ENCODE peak calls at places on chromosome 16, in six cellular contexts. One of them, this sample, is unnamed.

GRCh38 chr16:23423496-23424049 is 29.4 kb downstream of the COG7 start:
- DNase-seq in PC-9: peak; percentile 62
- DNase-seq in psoas muscle: peak; percentile 51
- DNase-seq in mucosa of descending colon: peak; percentile 85
- DNase-seq in choroid plexus epithelial cell: peak; percentile 86
- DNase-seq in left ventricle myocardium inferior: peak; percentile 49
- DNase-seq in this sample: peak; percentile 98

GRCh38 chr16:30644334-30644830 is 6.4 kb upstream of the PRR14 start:
- DNase-seq in PC-9: no peak
- DNase-seq in psoas muscle: no peak
- DNase-seq in mucosa of descending colon: no peak
- DNase-seq in choroid plexus epithelial cell: no peak
- DNase-seq in left ventricle myocardium inferior: no peak
- DNase-seq in this sample: no peak

GRCh38 chr16:89581045-89581695 is 5.6 kb downstream of the CPNE7 start:
- DNase-seq in PC-9: peak; percentile 78
- DNase-seq in psoas muscle: no peak
- DNase-seq in mucosa of descending colon: no peak
- DNase-seq in choroid plexus epithelial cell: peak; percentile 99
- DNase-seq in left ventricle myocardium inferior: no peak
- DNase-seq in this sample: peak; percentile 99

GRCh38 chr16:23147666-23148065 is 1.6 kb downstream of the USP31 start:
- DNase-seq in PC-9: no peak
- DNase-seq in psoas muscle: no peak
- DNase-seq in mucosa of descending colon: no peak
- DNase-seq in choroid plexus epithelial cell: no peak
- DNase-seq in left ventricle myocardium inferior: no peak
- DNase-seq in this sample: no peak

GRCh38 chr16:54059319-54059718 is 227.3 kb downstream of the IRX3 start:
- DNase-seq in PC-9: no peak
- DNase-seq in psoas muscle: no peak
- DNase-seq in mucosa of descending colon: no peak
- DNase-seq in choroid plexus epithelial cell: no peak
- DNase-seq in left ventricle myocardium inferior: no peak
- DNase-seq in this sample: no peak

GRCh38 chr16:47019563-47019962 is 46.1 kb upstream of the DNAJA2 start:
- DNase-seq in PC-9: no peak
- DNase-seq in psoas muscle: no peak
- DNase-seq in mucosa of descending colon: no peak
- DNase-seq in choroid plexus epithelial cell: peak; percentile 49
- DNase-seq in left ventricle myocardium inferior: no peak
- DNase-seq in this sample: no peak

GRCh38 chr16:9625122-9625521 is 533.7 kb downstream of the HAPSTR1 start:
- DNase-seq in PC-9: no peak
- DNase-seq in psoas muscle: no peak
- DNase-seq in mucosa of descending colon: no peak
- DNase-seq in choroid plexus epithelial cell: no peak
- DNase-seq in left ventricle myocardium inferior: no peak
- DNase-seq in this sample: no peak

GRCh38 chr16:29308644-29309546 is 97.6 kb downstream of the NPIPB11 start:
- DNase-seq in PC-9: no peak
- DNase-seq in psoas muscle: no peak
- DNase-seq in mucosa of descending colon: no peak
- DNase-seq in choroid plexus epithelial cell: no peak
- DNase-seq in left ventricle myocardium inferior: no peak
- DNase-seq in this sample: no peak

GRCh38 chr16:3706253-3707145 is 10.8 kb downstream of the TRAP1 start:
- DNase-seq in PC-9: no peak
- DNase-seq in psoas muscle: no peak
- DNase-seq in mucosa of descending colon: no peak
- DNase-seq in choroid plexus epithelial cell: peak; percentile 7
- DNase-seq in left ventricle myocardium inferior: no peak
- DNase-seq in this sample: no peak

GRCh38 chr16:53082509-53082908 is 27.7 kb downstream of the CHD9 start:
- DNase-seq in PC-9: no peak
- DNase-seq in psoas muscle: no peak
- DNase-seq in mucosa of descending colon: no peak
- DNase-seq in choroid plexus epithelial cell: no peak
- DNase-seq in left ventricle myocardium inferior: no peak
- DNase-seq in this sample: no peak

GRCh38 chr16:80058236-80058635 is 457.7 kb upstream of the MAF start:
- DNase-seq in PC-9: no peak
- DNase-seq in psoas muscle: peak; percentile 31
- DNase-seq in mucosa of descending colon: peak; percentile 33
- DNase-seq in choroid plexus epithelial cell: no peak
- DNase-seq in left ventricle myocardium inferior: peak; percentile 55
- DNase-seq in this sample: peak; percentile 6

GRCh38 chr16:19014456-19014855 is 30.7 kb downstream of the TMC7 start:
- DNase-seq in PC-9: no peak
- DNase-seq in psoas muscle: no peak
- DNase-seq in mucosa of descending colon: peak; percentile 36
- DNase-seq in choroid plexus epithelial cell: no peak
- DNase-seq in left ventricle myocardium inferior: no peak
- DNase-seq in this sample: peak; percentile 23

GRCh38 chr16:9012848-9013507 is 49.3 kb upstream of the USP7 start:
- DNase-seq in PC-9: no peak
- DNase-seq in psoas muscle: no peak
- DNase-seq in mucosa of descending colon: no peak
- DNase-seq in choroid plexus epithelial cell: no peak
- DNase-seq in left ventricle myocardium inferior: no peak
- DNase-seq in this sample: no peak

GRCh38 chr16:21666772-21667171 is 3.0 kb downstream of the OTOA start:
- DNase-seq in PC-9: no peak
- DNase-seq in psoas muscle: no peak
- DNase-seq in mucosa of descending colon: no peak
- DNase-seq in choroid plexus epithelial cell: no peak
- DNase-seq in left ventricle myocardium inferior: no peak
- DNase-seq in this sample: no peak

GRCh38 chr16:77763994-77764393 is 24.4 kb upstream of the VAT1L start:
- DNase-seq in PC-9: no peak
- DNase-seq in psoas muscle: no peak
- DNase-seq in mucosa of descending colon: no peak
- DNase-seq in choroid plexus epithelial cell: no peak
- DNase-seq in left ventricle myocardium inferior: no peak
- DNase-seq in this sample: no peak

GRCh38 chr16:56477096-56477878 is 25.9 kb downstream of the OGFOD1 start:
- DNase-seq in PC-9: peak; percentile 22
- DNase-seq in psoas muscle: no peak
- DNase-seq in mucosa of descending colon: no peak
- DNase-seq in choroid plexus epithelial cell: peak; percentile 96
- DNase-seq in left ventricle myocardium inferior: no peak
- DNase-seq in this sample: peak; percentile 91

GRCh38 chr16:57994361-57994760 is 6.1 kb downstream of the ZNF319 start:
- DNase-seq in PC-9: no peak
- DNase-seq in psoas muscle: no peak
- DNase-seq in mucosa of descending colon: no peak
- DNase-seq in choroid plexus epithelial cell: no peak
- DNase-seq in left ventricle myocardium inferior: no peak
- DNase-seq in this sample: no peak

GRCh38 chr16:57993452-57993851 is 7.0 kb downstream of the ZNF319 start:
- DNase-seq in PC-9: peak; percentile 72
- DNase-seq in psoas muscle: no peak
- DNase-seq in mucosa of descending colon: no peak
- DNase-seq in choroid plexus epithelial cell: no peak
- DNase-seq in left ventricle myocardium inferior: no peak
- DNase-seq in this sample: no peak

GRCh38 chr16:57995721-57996405 is 4.6 kb downstream of the ZNF319 start:
- DNase-seq in PC-9: peak; percentile 74
- DNase-seq in psoas muscle: no peak
- DNase-seq in mucosa of descending colon: no peak
- DNase-seq in choroid plexus epithelial cell: no peak
- DNase-seq in left ventricle myocardium inferior: no peak
- DNase-seq in this sample: no peak

GRCh38 chr16:57993897-57994296 is 6.6 kb downstream of the ZNF319 start:
- DNase-seq in PC-9: no peak
- DNase-seq in psoas muscle: no peak
- DNase-seq in mucosa of descending colon: no peak
- DNase-seq in choroid plexus epithelial cell: no peak
- DNase-seq in left ventricle myocardium inferior: no peak
- DNase-seq in this sample: no peak

DNA sequence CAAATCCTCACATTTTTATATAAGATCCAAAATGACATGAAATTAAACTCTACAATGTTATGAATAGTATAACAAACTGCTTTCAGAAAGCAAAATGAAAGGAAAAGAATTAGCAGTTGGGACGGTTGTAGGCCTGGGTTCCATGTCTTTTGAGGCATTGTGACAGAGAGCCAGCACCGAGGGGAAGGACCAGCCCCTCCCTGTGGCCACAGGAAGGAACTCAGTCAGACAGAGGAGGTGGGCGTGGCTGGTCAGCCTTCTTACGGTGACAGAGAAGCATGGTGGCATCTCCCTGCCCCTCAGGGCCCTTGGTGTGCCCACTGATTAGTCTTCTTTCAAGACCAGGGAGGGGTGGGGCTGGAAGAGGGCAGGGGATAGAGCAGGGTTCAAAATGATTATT is 5.7 kb downstream of the ZNF319 start:
- DNase-seq in PC-9: peak; percentile 69
- DNase-seq in psoas muscle: peak; percentile 54
- DNase-seq in mucosa of descending colon: peak; percentile 73
- DNase-seq in choroid plexus epithelial cell: peak; percentile 61
- DNase-seq in left ventricle myocardium inferior: peak; percentile 47
- DNase-seq in this sample: peak; percentile 32
- TF ChIP-seq CTCF in PC-9: peak; percentile 63
- TF ChIP-seq CTCF in psoas muscle: peak; percentile 23
- TF ChIP-seq CTCF in mucosa of descending colon: no peak
- TF ChIP-seq CTCF in choroid plexus epithelial cell: peak; percentile 69
- TF ChIP-seq CTCF in left ventricle myocardium inferior: peak; percentile 50
- TF ChIP-seq CTCF in this sample: peak; percentile 40

DNA sequence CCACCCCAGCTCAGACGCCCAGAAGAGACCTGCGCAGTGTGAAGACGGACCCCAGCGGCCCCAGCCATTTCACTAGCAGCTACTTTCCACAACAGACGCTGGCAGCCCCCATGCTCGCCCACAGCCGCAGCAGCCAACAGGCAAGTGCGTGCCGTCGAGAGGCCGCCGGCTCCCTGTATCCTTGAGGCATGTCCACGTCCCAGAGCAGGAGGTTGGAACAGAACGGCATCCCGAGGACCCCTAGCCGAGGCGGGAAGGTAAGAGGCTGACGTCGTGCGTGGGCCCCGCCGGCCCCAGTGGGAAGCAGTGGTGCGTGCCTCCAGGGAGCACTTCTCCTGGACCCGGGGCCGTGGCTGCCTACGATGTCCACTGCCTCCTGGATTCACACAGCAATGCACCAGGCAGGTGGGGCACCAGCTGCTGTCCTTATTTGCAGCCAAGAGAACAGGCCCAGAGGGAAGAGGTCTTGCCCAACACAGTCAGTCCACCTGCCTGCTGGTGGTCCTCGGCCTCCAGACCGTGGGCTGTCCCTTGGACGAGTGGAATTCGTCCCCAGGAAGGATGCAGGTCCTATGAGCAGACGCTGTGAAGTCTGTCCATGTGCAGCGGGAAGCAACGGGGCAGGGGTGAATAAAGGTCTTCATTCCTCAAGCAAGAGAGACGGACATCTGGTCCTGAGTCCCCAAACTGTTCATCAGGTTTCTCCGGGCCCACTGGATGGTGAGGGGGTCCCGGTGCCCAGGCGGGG is 38.5 kb downstream of the SLC7A5 start:
- DNase-seq in PC-9: no peak
- DNase-seq in psoas muscle: no peak
- DNase-seq in mucosa of descending colon: no peak
- DNase-seq in choroid plexus epithelial cell: no peak
- DNase-seq in left ventricle myocardium inferior: no peak
- DNase-seq in this sample: no peak
- H3K4me3 ChIP-seq in PC-9: no peak overlapping the region
- H3K4me3 ChIP-seq in psoas muscle: no peak overlapping the region
- H3K4me3 ChIP-seq in mucosa of descending colon: no peak overlapping the region
- H3K4me3 ChIP-seq in choroid plexus epithelial cell: no peak overlapping the region
- H3K4me3 ChIP-seq in left ventricle myocardium inferior: no peak overlapping the region
- H3K4me3 ChIP-seq in this sample: no peak overlapping the region

GRCh38 chr16:67176662-67177061 is 6.3 kb downstream of the NOL3 start:
- DNase-seq in PC-9: no peak
- DNase-seq in psoas muscle: no peak
- DNase-seq in mucosa of descending colon: no peak
- DNase-seq in choroid plexus epithelial cell: no peak
- DNase-seq in left ventricle myocardium inferior: no peak
- DNase-seq in this sample: no peak

GRCh38 chr16:67173323-67173722 is 3.0 kb downstream of the NOL3 start:
- DNase-seq in PC-9: no peak
- DNase-seq in psoas muscle: no peak
- DNase-seq in mucosa of descending colon: no peak
- DNase-seq in choroid plexus epithelial cell: no peak
- DNase-seq in left ventricle myocardium inferior: no peak
- DNase-seq in this sample: no peak

GRCh38 chr16:67174706-67175231 is 4.4 kb downstream of the NOL3 start:
- DNase-seq in PC-9: no peak
- DNase-seq in psoas muscle: no peak
- DNase-seq in mucosa of descending colon: peak; percentile 40
- DNase-seq in choroid plexus epithelial cell: no peak
- DNase-seq in left ventricle myocardium inferior: no peak
- DNase-seq in this sample: no peak

GRCh38 chr16:67170948-67171649 is 761 bp downstream of the NOL3 start:
- DNase-seq in PC-9: peak; percentile 35
- DNase-seq in psoas muscle: no peak
- DNase-seq in mucosa of descending colon: no peak
- DNase-seq in choroid plexus epithelial cell: no peak
- DNase-seq in left ventricle myocardium inferior: no peak
- DNase-seq in this sample: peak; percentile 48

GRCh38 chr16:67173808-67174705 is 3.7 kb downstream of the NOL3 start:
- DNase-seq in PC-9: peak; percentile 93
- DNase-seq in psoas muscle: peak; percentile 91
- DNase-seq in mucosa of descending colon: peak; percentile 90
- DNase-seq in choroid plexus epithelial cell: peak; percentile 80
- DNase-seq in left ventricle myocardium inferior: peak; percentile 88
- DNase-seq in this sample: peak; percentile 77
- TF ChIP-seq CTCF in PC-9: no peak
- TF ChIP-seq CTCF in psoas muscle: peak; percentile 12
- TF ChIP-seq CTCF in mucosa of descending colon: peak; percentile 27
- TF ChIP-seq CTCF in choroid plexus epithelial cell: no peak
- TF ChIP-seq CTCF in left ventricle myocardium inferior: peak; percentile 38
- TF ChIP-seq CTCF in this sample: no peak

GRCh38 chr16:85041184-85041928 is 13.8 kb downstream of the KIAA0513 start:
- DNase-seq in PC-9: no peak
- DNase-seq in psoas muscle: no peak
- DNase-seq in mucosa of descending colon: no peak
- DNase-seq in choroid plexus epithelial cell: no peak
- DNase-seq in left ventricle myocardium inferior: no peak
- DNase-seq in this sample: no peak
- H3K4me3 ChIP-seq in PC-9: no peak overlapping the region
- H3K4me3 ChIP-seq in psoas muscle: peak overlapping the region; percentile 33
- H3K4me3 ChIP-seq in mucosa of descending colon: no peak overlapping the region
- H3K4me3 ChIP-seq in choroid plexus epithelial cell: no peak overlapping the region
- H3K4me3 ChIP-seq in left ventricle myocardium inferior: no peak overlapping the region
- H3K4me3 ChIP-seq in this sample: no peak overlapping the region

This sample was measured in fibroblast of mammary gland.